ENCODE peak calls at places on chromosomes 4 and X, in four cellular contexts. G is MV-4-11; L is AG04450; R is activated T-cell treated with anti-CD3 and anti-CD28 coated beads, Interleukin-2, amount 50 U/mL, for 72 hours. N is an unnamed sample.

GRCh38 chr4:159446266-159446976 is 343.5 kb downstream of the RAPGEF2 start:
- DNase-seq in G (peak; percentile 63), L (peak; percentile 53), R (peak; percentile 25), N (peak; percentile 2)

GRCh38 chr4:57233391-57233790 is 123.2 kb upstream of the IGFBP7 start:
- DNase-seq in G (no peak), L (peak; percentile 1), R (no peak), N (no peak)

GRCh38 chrX:102067966-102068723 is 57.3 kb upstream of the TCEAL2 start:
- DNase-seq in G (no peak), L (no peak), R (peak; percentile 15), N (no peak)

GRCh38 chr4:2436301-2436700 is 17.5 kb downstream of the CFAP99 start:
- DNase-seq in G (no peak), L (no peak), R (no peak), N (no peak)

GRCh38 chrX:37697169-37697760 is 11.7 kb downstream of the XK start:
- DNase-seq in G (no peak), L (no peak), R (no peak), N (no peak)

GRCh38 chr4:147530723-147531122 is 49.8 kb downstream of the EDNRA start:
- DNase-seq in G (no peak), L (no peak), R (no peak), N (no peak)

GRCh38 chr4:84493092-84493850 is 5.8 kb downstream of the NKX6-1 start:
- DNase-seq in G (peak; percentile 19), L (no peak), R (peak; percentile 23), N (no peak)

GRCh38 chr4:911871-912490 is 20.1 kb downstream of the GAK start:
- DNase-seq in G (no peak), L (no peak), R (no peak), N (no peak)

GRCh38 chr4:112517067-112517588 is 1.1 kb upstream of the NEUROG2 start:
- DNase-seq in G (no peak), L (no peak), R (peak; percentile 32), N (peak; percentile 26)